ENCODE peak calls at places on chromosomes 11 and 22, in seven cellular contexts. One of them, this sample, is unnamed.

GRCh38 chr11:64826578-64827450 is 16.5 kb upstream of the MEN1 start:
- DNase-seq in fibroblast of lung: no peak
- DNase-seq in gastrocnemius medialis: no peak
- DNase-seq in spleen: no peak
- DNase-seq in B cell: no peak
- DNase-seq in foreskin fibroblast: no peak
- DNase-seq in mucosa of descending colon: no peak
- DNase-seq in this sample: no peak

GRCh38 chr22:20550851-20551744 is 43.7 kb downstream of the MED15 start:
- DNase-seq in fibroblast of lung: peak
- DNase-seq in gastrocnemius medialis: no peak
- DNase-seq in spleen: peak
- DNase-seq in B cell: no peak
- DNase-seq in foreskin fibroblast: peak
- DNase-seq in mucosa of descending colon: no peak
- DNase-seq in this sample: no peak

GRCh38 chr11:108025387-108026080 is 16.8 kb downstream of the CUL5 start:
- DNase-seq in fibroblast of lung: no peak
- DNase-seq in gastrocnemius medialis: no peak
- DNase-seq in spleen: no peak
- DNase-seq in B cell: no peak
- DNase-seq in foreskin fibroblast: no peak
- DNase-seq in mucosa of descending colon: no peak
- DNase-seq in this sample: no peak

GRCh38 chr22:49103314-49104052 is 724.2 kb downstream of the BRD1 start:
- DNase-seq in fibroblast of lung: no peak
- DNase-seq in gastrocnemius medialis: no peak
- DNase-seq in spleen: no peak
- DNase-seq in B cell: no peak
- DNase-seq in foreskin fibroblast: no peak
- DNase-seq in mucosa of descending colon: no peak
- DNase-seq in this sample: no peak

GRCh38 chr22:40212126-40212525 is 34.4 kb downstream of the TNRC6B start:
- DNase-seq in fibroblast of lung: no peak
- DNase-seq in gastrocnemius medialis: no peak
- DNase-seq in spleen: no peak
- DNase-seq in B cell: no peak
- DNase-seq in foreskin fibroblast: peak
- DNase-seq in mucosa of descending colon: no peak
- DNase-seq in this sample: no peak

GRCh38 chr11:2837096-2837601 is 48.4 kb downstream of the CDKN1C start:
- DNase-seq in fibroblast of lung: no peak
- DNase-seq in gastrocnemius medialis: peak
- DNase-seq in spleen: no peak
- DNase-seq in B cell: no peak
- DNase-seq in foreskin fibroblast: peak
- DNase-seq in mucosa of descending colon: peak
- DNase-seq in this sample: no peak

GRCh38 chr11:68032997-68033707 is 2.7 kb downstream of the NDUFS8 start:
- DNase-seq in fibroblast of lung: no peak
- DNase-seq in gastrocnemius medialis: no peak
- DNase-seq in spleen: no peak
- DNase-seq in B cell: no peak
- DNase-seq in foreskin fibroblast: no peak
- DNase-seq in mucosa of descending colon: peak
- DNase-seq in this sample: no peak

GRCh38 chr11:88522624-88523361 is 185.3 kb upstream of the CTSC start:
- DNase-seq in fibroblast of lung: no peak
- DNase-seq in gastrocnemius medialis: no peak
- DNase-seq in spleen: no peak
- DNase-seq in B cell: no peak
- DNase-seq in foreskin fibroblast: peak
- DNase-seq in mucosa of descending colon: no peak
- DNase-seq in this sample: no peak

GRCh38 chr11:72716291-72716690 is 35.9 kb downstream of the ARAP1 start:
- DNase-seq in fibroblast of lung: peak
- DNase-seq in gastrocnemius medialis: no peak
- DNase-seq in spleen: no peak
- DNase-seq in B cell: no peak
- DNase-seq in foreskin fibroblast: peak
- DNase-seq in mucosa of descending colon: no peak
- DNase-seq in this sample: no peak

GRCh38 chr11:104705475-104706195 is 192.6 kb downstream of the CASP12 start:
- DNase-seq in fibroblast of lung: peak
- DNase-seq in gastrocnemius medialis: peak
- DNase-seq in spleen: peak
- DNase-seq in B cell: peak
- DNase-seq in foreskin fibroblast: no peak
- DNase-seq in mucosa of descending colon: no peak
- DNase-seq in this sample: peak

GRCh38 chr11:69154938-69155301 is 815 bp upstream of the SMIM38 start:
- DNase-seq in fibroblast of lung: no peak
- DNase-seq in gastrocnemius medialis: no peak
- DNase-seq in spleen: no peak
- DNase-seq in B cell: no peak
- DNase-seq in foreskin fibroblast: no peak
- DNase-seq in mucosa of descending colon: no peak
- DNase-seq in this sample: no peak

GRCh38 chr22:17265649-17266248 is 46.5 kb upstream of the ADA2 start:
- DNase-seq in fibroblast of lung: no peak
- DNase-seq in gastrocnemius medialis: no peak
- DNase-seq in spleen: no peak
- DNase-seq in B cell: no peak
- DNase-seq in foreskin fibroblast: no peak
- DNase-seq in mucosa of descending colon: peak
- DNase-seq in this sample: no peak

GRCh38 chr11:73453562-73453961 is 77.4 kb downstream of the RELT start:
- DNase-seq in fibroblast of lung: no peak
- DNase-seq in gastrocnemius medialis: no peak
- DNase-seq in spleen: no peak
- DNase-seq in B cell: no peak
- DNase-seq in foreskin fibroblast: peak
- DNase-seq in mucosa of descending colon: no peak
- DNase-seq in this sample: no peak

GRCh38 chr11:95245038-95245437 is 14.0 kb upstream of the SESN3 start:
- DNase-seq in fibroblast of lung: peak
- DNase-seq in gastrocnemius medialis: no peak
- DNase-seq in spleen: no peak
- DNase-seq in B cell: no peak
- DNase-seq in foreskin fibroblast: peak
- DNase-seq in mucosa of descending colon: no peak
- DNase-seq in this sample: no peak

GRCh38 chr11:65501530-65502273 is 2.9 kb downstream of the MALAT1 start:
- DNase-seq in fibroblast of lung: peak
- DNase-seq in gastrocnemius medialis: no peak
- DNase-seq in spleen: no peak
- DNase-seq in B cell: no peak
- DNase-seq in foreskin fibroblast: peak
- DNase-seq in mucosa of descending colon: peak
- DNase-seq in this sample: no peak

GRCh38 chr11:73321342-73322110 is 13.4 kb downstream of the ARHGEF17 start:
- DNase-seq in fibroblast of lung: peak
- DNase-seq in gastrocnemius medialis: no peak
- DNase-seq in spleen: no peak
- DNase-seq in B cell: no peak
- DNase-seq in foreskin fibroblast: peak
- DNase-seq in mucosa of descending colon: peak
- DNase-seq in this sample: no peak

GRCh38 chr11:61709572-61709971 is 29.4 kb downstream of the DAGLA start:
- DNase-seq in fibroblast of lung: no peak
- DNase-seq in gastrocnemius medialis: peak
- DNase-seq in spleen: no peak
- DNase-seq in B cell: no peak
- DNase-seq in foreskin fibroblast: no peak
- DNase-seq in mucosa of descending colon: no peak
- DNase-seq in this sample: no peak

GRCh38 chr22:50583294-50583865 is 731 bp upstream of the CHKB start:
- DNase-seq in fibroblast of lung: no peak
- DNase-seq in gastrocnemius medialis: no peak
- DNase-seq in spleen: peak
- DNase-seq in B cell: no peak
- DNase-seq in foreskin fibroblast: no peak
- DNase-seq in mucosa of descending colon: no peak
- DNase-seq in this sample: no peak

GRCh38 chr11:2325719-2326118 is 23.9 kb downstream of the TSPAN32 start:
- DNase-seq in fibroblast of lung: peak
- DNase-seq in gastrocnemius medialis: peak
- DNase-seq in spleen: peak
- DNase-seq in B cell: no peak
- DNase-seq in foreskin fibroblast: peak
- DNase-seq in mucosa of descending colon: no peak
- DNase-seq in this sample: no peak

GRCh38 chr22:41781508-41781906 is 19.0 kb upstream of the CCDC134 start:
- DNase-seq in fibroblast of lung: no peak
- DNase-seq in gastrocnemius medialis: no peak
- DNase-seq in spleen: no peak
- DNase-seq in B cell: no peak
- DNase-seq in foreskin fibroblast: no peak
- DNase-seq in mucosa of descending colon: no peak
- DNase-seq in this sample: peak

GRCh38 chr11:59106363-59107336 is at the start of gene FAM111B:
- DNase-seq in fibroblast of lung: peak
- DNase-seq in gastrocnemius medialis: peak
- DNase-seq in spleen: peak
- DNase-seq in B cell: peak
- DNase-seq in foreskin fibroblast: peak
- DNase-seq in mucosa of descending colon: peak
- DNase-seq in this sample: peak

GRCh38 chr11:101881586-101881985 is 33.2 kb upstream of the CEP126 start:
- DNase-seq in fibroblast of lung: no peak
- DNase-seq in gastrocnemius medialis: no peak
- DNase-seq in spleen: no peak
- DNase-seq in B cell: no peak
- DNase-seq in foreskin fibroblast: peak
- DNase-seq in mucosa of descending colon: no peak
- DNase-seq in this sample: no peak

GRCh38 chr11:101885631-101886030 is 29.2 kb upstream of the CEP126 start:
- DNase-seq in fibroblast of lung: no peak
- DNase-seq in gastrocnemius medialis: no peak
- DNase-seq in spleen: no peak
- DNase-seq in B cell: no peak
- DNase-seq in foreskin fibroblast: no peak
- DNase-seq in mucosa of descending colon: no peak
- DNase-seq in this sample: no peak

DNA sequence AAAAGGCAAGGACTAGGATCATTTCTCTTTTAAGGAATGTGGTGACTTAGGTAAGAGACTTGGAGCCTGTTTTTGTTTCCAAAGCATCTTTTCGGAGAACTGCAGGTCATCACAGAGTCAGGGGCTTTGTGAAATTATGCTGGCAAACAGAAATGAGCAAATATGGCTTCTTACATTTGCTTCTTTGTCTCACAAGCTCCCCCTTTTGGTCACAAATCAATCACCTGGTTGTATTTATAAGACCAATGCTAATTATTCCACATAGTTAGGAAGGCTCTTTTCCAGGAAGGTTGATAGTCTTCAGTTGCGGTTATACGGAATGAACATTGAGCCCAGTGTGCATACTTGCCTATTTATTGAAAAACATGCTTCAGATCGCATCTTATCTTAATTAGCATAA is 34.6 kb upstream of the CEP126 start:
- DNase-seq in fibroblast of lung: peak
- DNase-seq in gastrocnemius medialis: no peak
- DNase-seq in spleen: no peak
- DNase-seq in B cell: no peak
- DNase-seq in foreskin fibroblast: peak
- DNase-seq in mucosa of descending colon: no peak
- DNase-seq in this sample: no peak
- TF ChIP-seq CTCF in fibroblast of lung: peak
- TF ChIP-seq CTCF in gastrocnemius medialis: no peak
- TF ChIP-seq CTCF in spleen: no peak
- TF ChIP-seq CTCF in B cell: peak
- TF ChIP-seq CTCF in foreskin fibroblast: peak
- TF ChIP-seq CTCF in mucosa of descending colon: no peak
- TF ChIP-seq CTCF in this sample: no peak

DNA sequence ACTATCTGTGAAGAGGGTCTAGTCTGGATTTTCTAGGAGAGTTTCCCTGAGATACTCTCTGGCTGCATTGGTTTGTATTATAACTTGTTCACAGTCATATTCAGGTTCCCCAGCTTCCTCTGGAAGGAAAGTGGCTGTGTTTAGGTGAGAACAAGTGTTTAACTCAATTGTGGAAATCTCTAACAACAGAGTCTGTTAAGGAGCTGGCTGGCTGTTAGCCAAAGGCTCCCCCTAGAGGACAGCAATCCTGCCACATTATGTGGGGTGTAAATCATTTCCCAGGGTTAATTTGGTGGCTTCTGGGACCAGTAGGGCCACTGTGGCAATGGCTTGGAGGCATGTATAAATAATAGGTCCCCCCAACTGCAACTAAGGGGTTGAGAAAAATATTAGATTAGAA is 18.4 kb downstream of the MS4A6E start:
- DNase-seq in fibroblast of lung: no peak
- DNase-seq in gastrocnemius medialis: no peak
- DNase-seq in spleen: peak
- DNase-seq in B cell: no peak
- DNase-seq in foreskin fibroblast: no peak
- DNase-seq in mucosa of descending colon: peak
- DNase-seq in this sample: no peak
- TF ChIP-seq CTCF in fibroblast of lung: peak
- TF ChIP-seq CTCF in gastrocnemius medialis: no peak
- TF ChIP-seq CTCF in spleen: no peak
- TF ChIP-seq CTCF in B cell: peak
- TF ChIP-seq CTCF in foreskin fibroblast: no peak
- TF ChIP-seq CTCF in mucosa of descending colon: peak
- TF ChIP-seq CTCF in this sample: peak

GRCh38 chr22:36386351-36386899 is 1.3 kb downstream of the MYH9 start:
- DNase-seq in fibroblast of lung: peak
- DNase-seq in gastrocnemius medialis: no peak
- DNase-seq in spleen: peak
- DNase-seq in B cell: peak
- DNase-seq in foreskin fibroblast: peak
- DNase-seq in mucosa of descending colon: peak
- DNase-seq in this sample: peak
- TF ChIP-seq CTCF in fibroblast of lung: no peak
- TF ChIP-seq CTCF in gastrocnemius medialis: no peak
- TF ChIP-seq CTCF in spleen: no peak
- TF ChIP-seq CTCF in B cell: no peak
- TF ChIP-seq CTCF in foreskin fibroblast: no peak
- TF ChIP-seq CTCF in mucosa of descending colon: no peak
- TF ChIP-seq CTCF in this sample: no peak

GRCh38 chr11:45296085-45296484 is 9.9 kb upstream of the SYT13 start:
- DNase-seq in fibroblast of lung: no peak
- DNase-seq in gastrocnemius medialis: no peak
- DNase-seq in spleen: no peak
- DNase-seq in B cell: no peak
- DNase-seq in foreskin fibroblast: no peak
- DNase-seq in mucosa of descending colon: no peak
- DNase-seq in this sample: no peak

GRCh38 chr11:45301537-45302246 is 15.6 kb upstream of the SYT13 start:
- DNase-seq in fibroblast of lung: no peak
- DNase-seq in gastrocnemius medialis: no peak
- DNase-seq in spleen: no peak
- DNase-seq in B cell: no peak
- DNase-seq in foreskin fibroblast: no peak
- DNase-seq in mucosa of descending colon: no peak
- DNase-seq in this sample: no peak

GRCh38 chr11:45294499-45294898 is 8.4 kb upstream of the SYT13 start:
- DNase-seq in fibroblast of lung: no peak
- DNase-seq in gastrocnemius medialis: no peak
- DNase-seq in spleen: no peak
- DNase-seq in B cell: no peak
- DNase-seq in foreskin fibroblast: no peak
- DNase-seq in mucosa of descending colon: no peak
- DNase-seq in this sample: no peak

GRCh38 chr11:45300715-45301114 is 14.6 kb upstream of the SYT13 start:
- DNase-seq in fibroblast of lung: no peak
- DNase-seq in gastrocnemius medialis: no peak
- DNase-seq in spleen: no peak
- DNase-seq in B cell: no peak
- DNase-seq in foreskin fibroblast: no peak
- DNase-seq in mucosa of descending colon: no peak
- DNase-seq in this sample: no peak

GRCh38 chr11:45298718-45299117 is 12.6 kb upstream of the SYT13 start:
- DNase-seq in fibroblast of lung: no peak
- DNase-seq in gastrocnemius medialis: no peak
- DNase-seq in spleen: no peak
- DNase-seq in B cell: no peak
- DNase-seq in foreskin fibroblast: no peak
- DNase-seq in mucosa of descending colon: no peak
- DNase-seq in this sample: no peak
- TF ChIP-seq CTCF in fibroblast of lung: no peak
- TF ChIP-seq CTCF in gastrocnemius medialis: no peak
- TF ChIP-seq CTCF in spleen: no peak
- TF ChIP-seq CTCF in B cell: no peak
- TF ChIP-seq CTCF in foreskin fibroblast: no peak
- TF ChIP-seq CTCF in mucosa of descending colon: no peak
- TF ChIP-seq CTCF in this sample: no peak